ENCODE peak calls at places on chromosomes 5 and 9, in seven cellular contexts. V, B, Q, X, R, F and K are unnamed samples.

GRCh38 chr5:73183491-73183891 is 10.5 kb downstream of the TMEM174 start:
- DNase-seq in B (no peak), Q (no peak), F (no peak), R (no peak), X (no peak), V (no peak), K (no peak)

GRCh38 chr9:19998153-19998552 is 209.3 kb upstream of the SLC24A2 start:
- DNase-seq in Q (no peak), X (peak), V (no peak), R (peak), F (no peak), B (no peak), K (no peak)

GRCh38 chr9:97438666-97439065 is 26.8 kb downstream of the TDRD7 start:
- DNase-seq in B (no peak), Q (no peak), R (no peak), X (no peak), V (no peak), F (no peak), K (no peak)

GRCh38 chr5:154516475-154516874 is 38.4 kb upstream of the HAND1 start:
- DNase-seq in F (no peak), Q (no peak), R (no peak), V (no peak), X (no peak), B (no peak), K (no peak)

GRCh38 chr5:119397518-119398380 is 41.9 kb downstream of the TNFAIP8 start:
- DNase-seq in Q (no peak), R (peak), X (no peak), F (no peak), V (no peak), B (no peak), K (no peak)

GRCh38 chr5:135578685-135579341 is at the start of gene CXCL14:
- DNase-seq in F (no peak), Q (no peak), B (no peak), X (no peak), V (no peak), R (no peak), K (peak)

GRCh38 chr9:101437806-101438232 is 2.2 kb upstream of the ALDOB start:
- DNase-seq in F (no peak), X (no peak), B (no peak), R (no peak), V (no peak), Q (peak), K (no peak)

GRCh38 chr5:79974896-79975295 is 16.2 kb downstream of the MTX3 start:
- DNase-seq in R (no peak), F (no peak), Q (no peak), V (no peak), X (peak), B (no peak), K (no peak)

GRCh38 chr9:69549310-69550202 is 122.6 kb downstream of the APBA1 start:
- DNase-seq in B (peak), F (no peak), R (no peak), V (peak), X (peak), Q (peak), K (peak)

GRCh38 chr5:30413540-30413939 is 779.9 kb upstream of the CDH6 start:
- DNase-seq in R (no peak), F (no peak), X (no peak), B (no peak), Q (no peak), V (no peak), K (no peak)

GRCh38 chr5:135213466-135214239 is 179.6 kb upstream of the PITX1 start:
- DNase-seq in F (no peak), Q (no peak), V (no peak), R (no peak), X (no peak), B (no peak), K (no peak)

GRCh38 chr5:23655674-23656073 is 148.3 kb downstream of the PRDM9 start:
- DNase-seq in X (no peak), Q (no peak), V (no peak), B (no peak), R (no peak), F (no peak), K (no peak)

GRCh38 chr5:33701251-33701650 is 190.5 kb downstream of the ADAMTS12 start:
- DNase-seq in X (no peak), Q (no peak), F (no peak), B (no peak), V (no peak), R (no peak), K (no peak)

GRCh38 chr5:173236531-173237501 is 1.8 kb upstream of the NKX2-5 start:
- DNase-seq in V (no peak), R (no peak), B (no peak), Q (no peak), X (no peak), F (no peak), K (no peak)

GRCh38 chr5:142202282-142202681 is 93.7 kb downstream of the NDFIP1 start:
- DNase-seq in B (no peak), Q (no peak), F (no peak), X (no peak), R (no peak), V (no peak), K (no peak)

GRCh38 chr5:54317511-54318260 is 7.3 kb upstream of the ARL15 start:
- DNase-seq in R (no peak), B (no peak), Q (no peak), F (no peak), X (no peak), V (no peak), K (no peak)

GRCh38 chr9:124122813-124123462 is 111.4 kb downstream of the LHX2 start:
- DNase-seq in X (no peak), R (no peak), Q (no peak), B (peak), F (no peak), V (no peak), K (no peak)

GRCh38 chr5:17219006-17219422 is 1.6 kb downstream of the BASP1 start:
- DNase-seq in B (peak), X (no peak), V (no peak), Q (no peak), F (no peak), R (no peak), K (no peak)

GRCh38 chr9:113220467-113221002 is 542 bp downstream of the FKBP15 start:
- DNase-seq in Q (no peak), X (no peak), V (no peak), F (no peak), B (no peak), R (no peak), K (no peak)

GRCh38 chr5:135072357-135073247 is 38.6 kb upstream of the PITX1 start:
- DNase-seq in B (no peak), V (no peak), R (no peak), Q (no peak), X (no peak), F (peak), K (no peak)

GRCh38 chr5:125257057-125257970 is 510.9 kb upstream of the ZNF608 start:
- DNase-seq in X (no peak), R (no peak), V (no peak), F (no peak), Q (no peak), B (peak), K (no peak)

GRCh38 chr9:135342206-135343130 is 137.1 kb upstream of the PPP1R26 start:
- DNase-seq in Q (no peak), X (no peak), F (no peak), B (no peak), R (no peak), V (no peak), K (no peak)

GRCh38 chr9:124941689-124942561 is 1.0 kb upstream of the GOLGA1 start:
- DNase-seq in F (no peak), V (no peak), X (peak), Q (peak), R (peak), B (peak), K (peak)

GRCh38 chr9:114364528-114365041 is 23.2 kb downstream of the AKNA start:
- DNase-seq in B (no peak), Q (no peak), V (no peak), X (no peak), R (no peak), F (no peak), K (no peak)

GRCh38 chr9:114362394-114362793 is 25.4 kb downstream of the AKNA start:
- DNase-seq in X (no peak), R (no peak), B (no peak), F (no peak), Q (no peak), V (no peak), K (no peak)

GRCh38 chr9:114365194-114365593 is 22.6 kb downstream of the AKNA start:
- DNase-seq in X (no peak), F (no peak), B (no peak), Q (no peak), V (no peak), R (no peak), K (no peak)

GRCh38 chr9:114363424-114363823 is 24.4 kb downstream of the AKNA start:
- DNase-seq in B (no peak), F (no peak), V (no peak), X (no peak), Q (no peak), R (no peak), K (no peak)

DNA sequence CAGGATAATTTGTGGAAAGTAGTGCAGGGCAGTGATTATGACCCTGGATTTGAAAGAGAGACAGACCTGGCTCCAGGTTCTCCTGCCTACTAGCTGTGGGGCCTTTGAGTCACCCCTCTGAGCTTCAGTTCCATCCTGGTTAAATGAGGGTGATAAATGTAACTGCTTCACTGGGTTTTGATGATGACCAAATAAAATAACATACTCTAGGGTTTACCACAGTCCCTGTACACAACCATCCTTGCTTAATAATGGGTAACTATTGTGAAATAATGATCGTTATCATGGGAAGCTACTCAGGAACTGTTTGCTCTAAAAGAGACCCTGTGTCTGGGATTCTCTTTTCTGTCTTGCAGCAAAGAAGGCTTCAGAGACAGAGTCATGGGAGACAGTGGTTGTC is 23.7 kb downstream of the AKNA start:
- DNase-seq in F (no peak), X (no peak), R (no peak), Q (peak), B (no peak), V (no peak), K (no peak)
- H3K9ac ChIP-seq in F (no peak), X (no peak), R (no peak), Q (no peak), B (no peak), V (no peak), K (no peak)

GRCh38 chr9:94921072-94921471 is 194.6 kb downstream of the AOPEP start:
- DNase-seq in B (no peak), X (no peak), V (no peak), Q (no peak), F (no peak), R (no peak), K (no peak)
- H3K4me3 ChIP-seq in B (peak), X (no peak), V (no peak), Q (no peak), F (no peak), R (no peak), K (no peak)

DNA sequence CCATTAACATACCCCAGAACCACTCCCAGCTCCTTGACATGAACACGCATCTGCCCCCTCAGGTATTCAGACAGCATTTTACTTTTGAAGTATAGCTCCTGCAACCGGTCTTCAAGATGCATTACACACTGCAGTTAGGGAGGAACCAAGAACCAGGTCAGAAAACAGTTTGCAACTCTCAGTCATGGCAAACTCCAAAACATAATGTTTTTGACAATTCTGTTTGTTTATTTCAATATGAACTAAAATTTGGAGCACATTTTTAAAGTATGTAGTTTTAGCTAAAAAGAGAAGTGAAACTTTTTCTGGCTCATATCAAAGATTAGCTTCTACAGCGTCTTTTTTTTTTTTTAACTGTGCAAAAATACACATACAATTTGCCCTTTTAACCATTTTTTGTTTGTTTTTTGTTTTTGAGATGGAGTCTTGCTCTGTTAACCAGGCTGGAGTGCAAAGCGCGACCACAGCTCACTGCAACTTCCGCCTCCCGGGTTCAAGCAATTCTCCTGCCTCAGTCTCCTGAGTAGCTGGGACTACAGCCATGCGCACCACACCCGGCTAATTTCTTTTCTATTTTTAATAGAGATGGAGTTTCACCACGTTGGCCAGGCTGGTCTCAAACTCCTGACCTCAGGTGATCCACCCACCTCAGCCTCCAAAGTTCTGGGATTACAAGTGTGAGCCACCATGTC is 12.2 kb upstream of the RAPGEF6 start:
- DNase-seq in X (no peak), R (peak), V (no peak), Q (no peak), B (no peak), F (no peak), K (no peak)
- TF ChIP-seq YY1 in X (no peak), R (no peak), V (no peak), Q (no peak), B (no peak), F (no peak), K (no peak)

DNA sequence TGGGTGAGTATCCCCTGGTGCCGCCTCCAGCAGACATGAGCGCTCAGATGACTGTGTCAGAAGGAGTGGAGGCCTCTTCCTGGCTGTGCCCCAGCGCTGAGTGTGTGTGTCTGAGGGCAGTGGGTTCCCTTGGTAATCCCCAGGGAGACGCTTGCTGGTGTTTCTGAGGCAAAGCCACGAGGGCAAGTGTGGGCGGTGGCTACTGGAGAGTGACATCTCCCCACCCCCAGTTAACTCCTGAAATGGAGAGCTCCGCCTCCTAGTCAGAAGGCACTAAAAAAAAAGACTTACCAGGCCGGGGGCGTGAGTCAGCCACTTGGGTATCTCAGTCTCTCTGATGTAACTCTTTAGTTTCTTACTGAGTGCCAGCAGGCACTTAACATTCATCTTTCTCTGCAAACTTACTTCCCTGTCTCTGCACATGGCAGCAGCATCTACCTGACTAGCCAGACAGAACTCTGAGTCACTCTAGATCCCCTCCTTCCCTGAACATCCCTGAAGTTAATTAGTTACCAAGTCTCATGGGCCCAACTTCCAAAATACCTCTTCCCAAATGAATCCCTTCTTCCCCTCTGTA is 19.3 kb downstream of the ORM2 start:
- DNase-seq in F (peak), V (peak), Q (peak), X (peak), B (no peak), R (peak), K (peak)
- H3K9ac ChIP-seq in F (no peak), V (peak), Q (no peak), X (no peak), B (peak), R (no peak), K (peak)

GRCh38 chr5:178622679-178623247 is 4.1 kb downstream of the CLK4 start:
- DNase-seq in V (no peak), X (no peak), R (no peak), F (no peak), Q (no peak), B (no peak), K (no peak)
- H3K4me3 ChIP-seq in V (no peak), X (no peak), R (no peak), F (no peak), Q (no peak), B (no peak), K (no peak)

GRCh38 chr5:68189171-68189570 is 26.4 kb upstream of the PIK3R1 start:
- DNase-seq in V (no peak), X (no peak), Q (no peak), F (no peak), R (no peak), B (no peak), K (no peak)

GRCh38 chr5:68182534-68182933 is 33.0 kb upstream of the PIK3R1 start:
- DNase-seq in X (no peak), R (no peak), Q (no peak), B (no peak), F (no peak), V (no peak), K (no peak)

GRCh38 chr5:68192679-68193060 is 22.9 kb upstream of the PIK3R1 start:
- DNase-seq in X (no peak), F (no peak), Q (no peak), B (no peak), R (no peak), V (no peak), K (no peak)

GRCh38 chr5:68189613-68190012 is 25.9 kb upstream of the PIK3R1 start:
- DNase-seq in X (no peak), Q (no peak), V (no peak), B (no peak), F (no peak), R (no peak), K (no peak)

GRCh38 chr5:68187268-68188055 is 28.1 kb upstream of the PIK3R1 start:
- DNase-seq in Q (no peak), X (no peak), R (no peak), B (peak), V (no peak), F (peak), K (peak)
- TF ChIP-seq YY1 in Q (no peak), X (no peak), R (no peak), B (no peak), V (no peak), F (peak), K (no peak)

GRCh38 chr9:114371986-114372917 is 15.5 kb downstream of the AKNA start:
- DNase-seq in X (no peak), R (no peak), Q (no peak), F (no peak), B (peak), V (no peak), K (no peak)
- H3K9ac ChIP-seq in X (no peak), R (peak), Q (no peak), F (no peak), B (no peak), V (no peak), K (no peak)

DNA sequence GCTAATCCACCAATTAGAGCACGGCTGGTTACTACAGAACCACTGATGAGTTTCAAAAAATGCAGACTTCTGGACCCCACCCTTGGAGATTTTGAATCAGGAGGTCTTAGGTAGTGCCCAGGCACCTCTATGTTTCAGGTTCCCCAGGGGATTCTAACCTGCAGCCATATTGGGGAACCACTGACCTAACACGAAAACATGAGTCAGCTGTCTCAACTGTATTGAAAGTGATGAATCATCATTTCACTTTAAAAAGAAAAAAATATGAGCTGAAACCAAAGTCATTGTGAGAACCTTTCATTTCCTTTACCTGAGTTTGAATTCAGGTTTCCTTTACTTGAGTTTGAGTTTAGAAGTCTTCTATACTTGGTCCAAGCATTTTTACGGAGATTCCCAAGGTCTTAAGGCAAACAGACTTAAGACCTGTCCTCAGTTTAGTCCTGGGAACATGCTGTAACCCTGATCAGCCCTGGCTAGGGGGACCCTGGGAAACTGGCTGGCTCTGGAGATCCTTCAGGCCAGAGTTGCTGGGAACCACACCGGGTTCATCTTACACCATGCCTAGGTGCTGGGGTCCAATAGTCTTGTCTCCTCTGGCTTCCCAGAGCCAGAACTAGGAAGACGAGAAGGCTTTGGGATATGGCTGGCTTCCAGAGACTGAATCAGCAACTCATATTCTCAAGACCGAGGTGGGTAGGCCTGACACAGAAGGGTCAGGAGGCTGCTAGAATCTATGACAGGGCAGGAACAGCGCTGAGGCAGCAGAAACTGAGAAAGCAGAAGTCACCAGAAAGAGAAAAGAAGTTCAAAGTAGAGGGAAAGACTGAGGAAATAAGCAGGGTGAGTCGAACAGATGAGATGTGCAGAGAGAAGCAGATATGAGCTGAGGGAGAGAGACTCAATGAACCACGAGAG is 16.5 kb upstream of the PDCD1LG2 start:
- DNase-seq in R (peak), X (no peak), B (no peak), V (peak), F (no peak), Q (no peak), K (no peak)
- H3K4me3 ChIP-seq in R (peak), X (no peak), B (no peak), V (no peak), F (no peak), Q (no peak), K (no peak)

GRCh38 chr5:176810687-176811501 is 535 bp downstream of the UNC5A start:
- DNase-seq in X (no peak), F (no peak), B (peak), Q (no peak), V (no peak), R (no peak), K (no peak)
- TF ChIP-seq YY1 in X (no peak), F (no peak), B (no peak), Q (no peak), V (no peak), R (no peak), K (no peak)